ENCODE peak calls at places on chromosomes 13 and 19, in five cellular contexts. One of them, this sample, is unnamed.

GRCh38 chr13:37540228-37540627 is 58.3 kb downstream of the POSTN start:
- DNase-seq in GM12878: no peak
- DNase-seq in mammary epithelial cell: peak
- DNase-seq in uterus: no peak
- DNase-seq in neural progenitor cell: no peak
- DNase-seq in this sample: no peak

GRCh38 chr19:16497042-16497441 is 848 bp downstream of the C19orf44 start:
- DNase-seq in GM12878: no peak
- DNase-seq in uterus: no peak
- DNase-seq in mammary epithelial cell: no peak
- DNase-seq in neural progenitor cell: no peak
- DNase-seq in this sample: no peak

GRCh38 chr19:5096536-5096935 is 127.6 kb downstream of the KDM4B start:
- DNase-seq in neural progenitor cell: no peak
- DNase-seq in GM12878: no peak
- DNase-seq in uterus: no peak
- DNase-seq in mammary epithelial cell: no peak
- DNase-seq in this sample: no peak

GRCh38 chr19:29384676-29385075 is 141.1 kb upstream of the VSTM2B start:
- DNase-seq in GM12878: no peak
- DNase-seq in mammary epithelial cell: no peak
- DNase-seq in neural progenitor cell: no peak
- DNase-seq in uterus: no peak
- DNase-seq in this sample: no peak

GRCh38 chr13:102399791-102400618 is 1.8 kb downstream of the FGF14 start:
- DNase-seq in GM12878: no peak
- DNase-seq in neural progenitor cell: peak
- DNase-seq in mammary epithelial cell: peak
- DNase-seq in uterus: no peak
- DNase-seq in this sample: peak

GRCh38 chr19:44875666-44876418 is 15.2 kb upstream of the TOMM40 start:
- DNase-seq in neural progenitor cell: no peak
- DNase-seq in mammary epithelial cell: no peak
- DNase-seq in GM12878: no peak
- DNase-seq in uterus: no peak
- DNase-seq in this sample: no peak

GRCh38 chr13:110126391-110126961 is 180.5 kb downstream of the COL4A1 start:
- DNase-seq in neural progenitor cell: peak
- DNase-seq in mammary epithelial cell: peak
- DNase-seq in uterus: peak
- DNase-seq in GM12878: no peak
- DNase-seq in this sample: no peak

GRCh38 chr19:35641515-35642151 is at the start of gene ETV2:
- DNase-seq in mammary epithelial cell: no peak
- DNase-seq in GM12878: no peak
- DNase-seq in neural progenitor cell: peak
- DNase-seq in uterus: no peak
- DNase-seq in this sample: no peak

GRCh38 chr13:27354379-27354778 is 70.0 kb upstream of the GTF3A start:
- DNase-seq in mammary epithelial cell: no peak
- DNase-seq in uterus: no peak
- DNase-seq in GM12878: no peak
- DNase-seq in neural progenitor cell: no peak
- DNase-seq in this sample: no peak

GRCh38 chr19:49486710-49487276 is 615 bp upstream of the RPL13A start:
- DNase-seq in uterus: no peak
- DNase-seq in GM12878: no peak
- DNase-seq in neural progenitor cell: no peak
- DNase-seq in mammary epithelial cell: no peak
- DNase-seq in this sample: no peak

DNA sequence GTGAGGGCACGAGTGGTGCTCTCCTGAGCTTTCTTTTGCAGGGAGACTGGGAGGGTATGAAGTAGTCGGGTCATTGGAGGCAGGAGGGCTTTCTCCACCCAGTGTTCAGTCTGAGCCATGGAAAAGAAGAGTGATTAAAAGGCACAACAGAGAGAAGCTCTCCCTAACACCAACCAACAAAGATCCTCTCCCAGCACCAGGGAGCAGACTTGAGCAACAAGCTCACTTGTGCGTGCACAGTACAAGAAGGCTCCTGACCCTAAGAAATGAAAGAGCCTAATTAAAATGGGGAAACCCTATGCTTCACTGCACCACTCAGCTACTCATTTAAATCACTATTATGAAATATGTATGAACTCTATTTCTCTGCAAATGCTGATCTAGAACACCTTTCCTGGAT is 276.3 kb upstream of the SOX21 start:
- DNase-seq in GM12878: no peak
- DNase-seq in mammary epithelial cell: no peak
- DNase-seq in uterus: no peak
- DNase-seq in neural progenitor cell: peak
- DNase-seq in this sample: no peak
- TF ChIP-seq CTCF in GM12878: peak
- TF ChIP-seq CTCF in mammary epithelial cell: no peak
- TF ChIP-seq CTCF in uterus: no peak
- TF ChIP-seq CTCF in neural progenitor cell: peak
- TF ChIP-seq CTCF in this sample: no peak

DNA sequence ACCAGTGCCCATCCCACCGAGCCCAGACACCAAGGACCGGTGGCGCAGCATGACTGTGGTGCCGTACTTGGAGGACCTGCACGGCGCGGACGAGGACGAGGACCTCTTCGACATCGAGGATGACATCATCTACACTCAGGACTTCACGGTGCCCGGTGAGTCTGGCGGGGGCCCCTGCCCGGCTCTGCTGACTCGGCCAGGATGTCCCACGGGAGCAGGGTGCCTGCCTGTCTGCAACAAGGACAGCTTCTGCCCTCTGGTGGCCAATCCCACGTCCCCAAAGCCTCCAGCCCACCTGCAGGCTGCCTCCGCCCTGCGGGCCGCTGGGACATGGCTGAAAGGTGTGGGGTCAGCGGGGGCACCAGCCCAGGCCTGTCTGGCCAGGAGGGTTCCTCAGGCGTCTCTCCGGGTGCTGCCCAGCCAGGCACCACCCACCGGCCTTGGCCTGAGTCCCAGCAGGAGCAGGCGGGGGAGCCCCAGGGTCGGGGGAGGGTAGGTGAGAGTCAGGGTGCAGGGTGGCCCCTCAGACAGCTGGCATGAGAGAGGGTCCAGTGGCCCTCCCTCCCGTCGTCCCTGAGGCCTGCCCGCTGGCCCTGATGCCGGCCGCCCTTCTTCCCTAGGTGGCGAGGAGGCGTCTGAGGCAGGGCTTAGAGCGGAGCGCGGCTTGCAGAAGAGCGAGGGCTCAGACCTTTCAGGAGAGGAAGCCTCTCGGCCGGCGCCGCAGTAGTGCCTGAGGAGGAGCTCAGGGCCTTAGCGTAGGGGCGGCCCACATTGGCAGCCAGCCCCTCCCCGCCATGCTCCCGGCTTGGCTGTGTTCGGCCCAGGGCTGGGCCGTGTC is 14.6 kb downstream of the CBARP start:
- DNase-seq in uterus: no peak
- DNase-seq in neural progenitor cell: peak
- DNase-seq in mammary epithelial cell: no peak
- DNase-seq in GM12878: no peak
- DNase-seq in this sample: peak
- TF ChIP-seq CTCF in uterus: peak
- TF ChIP-seq CTCF in neural progenitor cell: peak
- TF ChIP-seq CTCF in mammary epithelial cell: peak
- TF ChIP-seq CTCF in GM12878: peak
- TF ChIP-seq CTCF in this sample: peak

DNA sequence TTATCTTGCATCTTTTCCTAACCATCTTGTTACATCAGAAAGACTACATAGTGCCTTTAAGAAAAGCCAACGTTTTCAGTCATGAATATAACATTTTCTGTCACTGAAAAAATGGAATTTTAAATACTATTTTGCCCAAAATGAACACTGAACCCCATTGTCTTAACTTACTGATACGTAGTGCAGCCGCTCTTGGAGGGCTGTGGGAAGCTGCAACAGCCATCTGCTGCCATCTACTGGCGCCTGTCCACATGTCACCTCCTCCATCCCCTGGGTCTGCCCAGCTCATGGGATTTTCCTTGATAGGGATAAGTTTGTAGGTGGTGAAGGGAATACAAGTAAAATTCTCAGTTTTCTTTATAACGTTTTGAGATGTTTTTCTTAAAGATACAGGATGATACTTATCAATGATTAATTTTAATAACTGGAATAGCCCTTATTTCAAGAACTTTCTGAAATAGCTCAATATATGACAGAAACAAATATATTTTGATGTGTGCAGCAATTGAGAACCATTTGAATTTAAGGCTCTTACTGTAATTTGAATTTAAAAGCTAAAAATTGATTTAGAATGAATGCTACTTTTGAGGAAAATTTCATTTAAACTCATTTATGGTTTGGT is 73.7 kb downstream of the GGACT start:
- DNase-seq in mammary epithelial cell: peak
- DNase-seq in GM12878: peak
- DNase-seq in uterus: peak
- DNase-seq in neural progenitor cell: peak
- DNase-seq in this sample: peak
- TF ChIP-seq CTCF in mammary epithelial cell: peak
- TF ChIP-seq CTCF in GM12878: peak
- TF ChIP-seq CTCF in uterus: peak
- TF ChIP-seq CTCF in neural progenitor cell: peak
- TF ChIP-seq CTCF in this sample: peak

DNA sequence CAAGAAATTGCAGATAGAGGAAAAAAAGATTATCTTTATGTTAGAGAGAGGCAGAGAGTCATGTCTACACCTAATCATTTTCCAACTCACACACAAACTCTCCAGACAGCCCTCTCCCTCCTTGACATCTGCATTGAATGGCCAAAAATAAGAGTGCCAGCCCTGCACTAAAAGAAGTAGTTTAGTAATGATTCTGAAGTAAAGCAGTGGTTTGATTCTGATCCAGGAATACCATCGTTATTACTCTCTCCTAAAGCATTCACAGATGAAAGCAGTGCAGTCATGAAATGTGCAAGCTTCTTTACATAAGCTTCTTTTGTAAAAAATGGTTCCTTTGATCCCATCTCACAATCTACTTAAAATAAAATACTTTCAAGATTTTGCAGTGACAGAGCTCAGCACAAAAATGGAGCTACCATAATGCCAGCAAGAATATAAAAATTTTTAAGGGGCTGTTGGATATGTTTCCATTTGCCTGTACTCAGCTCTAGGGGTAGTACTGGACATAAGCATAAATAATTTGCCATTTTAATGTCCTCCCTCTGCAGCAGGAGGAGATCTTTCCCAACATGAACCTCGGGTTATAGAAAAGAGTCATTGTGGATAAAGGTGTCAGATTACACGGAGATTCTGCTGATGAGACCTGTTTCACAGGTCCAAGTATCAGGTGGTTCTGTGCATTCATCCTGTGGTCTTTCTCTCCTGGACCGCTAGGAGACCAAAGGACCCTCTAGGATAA is 406.3 kb downstream of the DCT start:
- DNase-seq in GM12878: no peak
- DNase-seq in mammary epithelial cell: peak
- DNase-seq in uterus: no peak
- DNase-seq in neural progenitor cell: no peak
- DNase-seq in this sample: no peak
- TF ChIP-seq CTCF in GM12878: no peak
- TF ChIP-seq CTCF in mammary epithelial cell: no peak
- TF ChIP-seq CTCF in uterus: no peak
- TF ChIP-seq CTCF in neural progenitor cell: no peak
- TF ChIP-seq CTCF in this sample: no peak

GRCh38 chr13:97658556-97658955 is 224.6 kb downstream of the RAP2A start:
- DNase-seq in GM12878: no peak
- DNase-seq in mammary epithelial cell: no peak
- DNase-seq in uterus: no peak
- DNase-seq in neural progenitor cell: no peak
- DNase-seq in this sample: no peak

GRCh38 chr13:97660488-97661086 is 226.6 kb downstream of the RAP2A start:
- DNase-seq in neural progenitor cell: no peak
- DNase-seq in uterus: no peak
- DNase-seq in GM12878: no peak
- DNase-seq in mammary epithelial cell: no peak
- DNase-seq in this sample: no peak

GRCh38 chr13:97653741-97654140 is 219.8 kb downstream of the RAP2A start:
- DNase-seq in GM12878: no peak
- DNase-seq in uterus: no peak
- DNase-seq in neural progenitor cell: no peak
- DNase-seq in mammary epithelial cell: peak
- DNase-seq in this sample: no peak

GRCh38 chr13:97659602-97660001 is 225.6 kb downstream of the RAP2A start:
- DNase-seq in GM12878: no peak
- DNase-seq in neural progenitor cell: peak
- DNase-seq in mammary epithelial cell: no peak
- DNase-seq in uterus: no peak
- DNase-seq in this sample: peak
- TF ChIP-seq CTCF in GM12878: peak
- TF ChIP-seq CTCF in neural progenitor cell: peak
- TF ChIP-seq CTCF in mammary epithelial cell: no peak
- TF ChIP-seq CTCF in uterus: no peak
- TF ChIP-seq CTCF in this sample: no peak

GRCh38 chr19:58516964-58517833 is 2.4 kb downstream of the ZBTB45 start:
- DNase-seq in neural progenitor cell: no peak
- DNase-seq in mammary epithelial cell: no peak
- DNase-seq in GM12878: no peak
- DNase-seq in uterus: no peak
- DNase-seq in this sample: no peak
- TF ChIP-seq CTCF in neural progenitor cell: peak
- TF ChIP-seq CTCF in mammary epithelial cell: peak
- TF ChIP-seq CTCF in GM12878: no peak
- TF ChIP-seq CTCF in uterus: no peak
- TF ChIP-seq CTCF in this sample: no peak

GRCh38 chr19:48444129-48444932 is 1.5 kb upstream of the GRWD1 start:
- DNase-seq in uterus: no peak
- DNase-seq in mammary epithelial cell: no peak
- DNase-seq in neural progenitor cell: no peak
- DNase-seq in GM12878: no peak
- DNase-seq in this sample: no peak

GRCh38 chr19:48444933-48445194 is 919 bp upstream of the GRWD1 start:
- DNase-seq in uterus: no peak
- DNase-seq in GM12878: no peak
- DNase-seq in mammary epithelial cell: no peak
- DNase-seq in neural progenitor cell: no peak
- DNase-seq in this sample: no peak

GRCh38 chr19:48445606-48446481 is at the start of gene GRWD1:
- DNase-seq in GM12878: peak
- DNase-seq in uterus: peak
- DNase-seq in mammary epithelial cell: peak
- DNase-seq in neural progenitor cell: peak
- DNase-seq in this sample: peak

GRCh38 chr19:48446579-48446978 is 796 bp downstream of the GRWD1 start:
- DNase-seq in mammary epithelial cell: no peak
- DNase-seq in neural progenitor cell: no peak
- DNase-seq in GM12878: no peak
- DNase-seq in uterus: no peak
- DNase-seq in this sample: no peak

DNA sequence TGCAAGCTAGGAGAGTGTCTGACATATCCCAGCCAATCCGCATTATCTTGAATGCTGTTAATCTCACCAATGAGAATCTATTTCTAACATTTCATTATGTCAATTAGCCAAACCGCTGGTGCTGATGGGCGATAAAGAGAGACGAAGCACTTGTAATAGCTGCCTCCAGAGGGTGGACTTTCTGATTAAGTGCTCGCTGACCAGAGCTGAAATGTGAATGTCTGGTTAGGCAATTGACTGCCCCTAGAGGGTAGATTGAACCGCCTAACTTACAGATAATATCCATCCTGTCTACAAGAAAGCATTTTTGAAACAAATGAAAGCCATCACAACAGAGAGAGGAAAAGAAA is 552 bp upstream of the GRWD1 start:
- DNase-seq in neural progenitor cell: peak
- DNase-seq in mammary epithelial cell: peak
- DNase-seq in GM12878: no peak
- DNase-seq in uterus: peak
- DNase-seq in this sample: no peak
- TF ChIP-seq CTCF in neural progenitor cell: peak
- TF ChIP-seq CTCF in mammary epithelial cell: peak
- TF ChIP-seq CTCF in GM12878: peak
- TF ChIP-seq CTCF in uterus: peak
- TF ChIP-seq CTCF in this sample: no peak

GRCh38 chr13:24605923-24606372 is 74.3 kb upstream of the ATP12A start:
- DNase-seq in GM12878: no peak
- DNase-seq in neural progenitor cell: peak
- DNase-seq in uterus: no peak
- DNase-seq in mammary epithelial cell: peak
- DNase-seq in this sample: no peak
- TF ChIP-seq CTCF in GM12878: peak
- TF ChIP-seq CTCF in neural progenitor cell: peak
- TF ChIP-seq CTCF in uterus: no peak
- TF ChIP-seq CTCF in mammary epithelial cell: peak
- TF ChIP-seq CTCF in this sample: no peak